ENCODE peak calls at places on chromosome 1, in six cellular contexts. M, D, J, I, B and A are unnamed samples.

GRCh38 chr1:157163273-157164127 is 25.3 kb upstream of the ETV3 start:
- DNase-seq in M (peak; percentile 70), D (peak; percentile 45), J (peak; percentile 68), I (peak; percentile 72), B (peak; percentile 47), A (peak; percentile 90)

GRCh38 chr1:239179001-239179400 is 207.4 kb upstream of the CHRM3 start:
- DNase-seq in M (no peak), D (no peak), J (no peak), I (peak; percentile 53), B (no peak), A (no peak)

GRCh38 chr1:180234369-180235076 is 4.5 kb downstream of the LHX4 start:
- DNase-seq in M (no peak), D (no peak), J (peak; percentile 45), I (peak; percentile 84), B (no peak), A (no peak)

GRCh38 chr1:33349081-33349759 is 28.3 kb upstream of the A3GALT2 start:
- DNase-seq in M (no peak), D (no peak), J (peak; percentile 80), I (peak; percentile 40), B (no peak), A (no peak)

GRCh38 chr1:165637427-165637826 is 6.4 kb downstream of the MGST3 start:
- DNase-seq in M (no peak), D (no peak), J (no peak), I (peak; percentile 80), B (no peak), A (no peak)

GRCh38 chr1:178918955-178919354 is 48.1 kb upstream of the ANGPTL1 start:
- DNase-seq in M (no peak), D (no peak), J (no peak), I (no peak), B (no peak), A (no peak)

GRCh38 chr1:38530957-38531356 is 328.6 kb downstream of the RRAGC start:
- DNase-seq in M (no peak), D (no peak), J (no peak), I (no peak), B (no peak), A (no peak)

GRCh38 chr1:98323396-98323795 is 338.1 kb upstream of the SNX7 start:
- DNase-seq in M (no peak), D (no peak), J (no peak), I (peak; percentile 29), B (peak; percentile 74), A (no peak)

GRCh38 chr1:226651041-226651731 is 87.9 kb downstream of the ITPKB start:
- DNase-seq in M (no peak), D (no peak), J (peak; percentile 34), I (no peak), B (no peak), A (no peak)

GRCh38 chr1:104933846-104934245 is 1184.1 kb downstream of the AMY1C start:
- DNase-seq in M (no peak), D (no peak), J (peak; percentile 38), I (no peak), B (no peak), A (no peak)
- H3K4me3 ChIP-seq in M (no peak overlapping the region), D (no peak overlapping the region), J (no peak overlapping the region), I (no peak overlapping the region), B (no peak overlapping the region), A (no peak overlapping the region)

GRCh38 chr1:233114159-233114558 is 163.7 kb downstream of the NTPCR start:
- DNase-seq in M (no peak), D (no peak), J (no peak), I (no peak), B (peak; percentile 42), A (no peak)
- H3K27ac ChIP-seq in M (peak overlapping the region; percentile 15), D (peak overlapping the region; percentile 79), J (peak overlapping the region; percentile 76), I (no peak overlapping the region), B (peak overlapping the region; percentile 99), A (peak overlapping the region; percentile 75)

DNA sequence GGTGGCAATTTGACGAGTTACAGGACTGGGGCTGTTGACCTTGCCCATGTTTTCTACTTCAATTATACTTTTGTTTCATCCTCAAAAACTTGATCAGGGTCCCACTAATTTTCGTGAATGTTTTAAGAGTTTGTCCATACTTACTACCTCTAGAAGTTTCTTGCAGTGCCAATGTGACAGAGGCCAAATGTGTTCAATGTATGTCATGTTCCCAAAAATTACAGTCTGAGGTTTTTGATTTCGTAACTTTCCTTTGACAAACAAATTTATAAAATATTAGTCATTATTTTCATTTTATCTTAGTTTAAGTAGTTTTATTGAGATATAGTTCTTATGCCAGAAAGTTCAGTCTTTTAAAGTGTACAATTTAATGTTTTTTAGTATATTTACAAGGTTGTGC is 15.3 kb downstream of the VPS13D start:
- DNase-seq in M (no peak), D (no peak), J (no peak), I (no peak), B (no peak), A (no peak)
- H3K36me3 ChIP-seq in M (peaks cover 41% of the 10 kb centered on the region), D (peaks cover 89% of the 10 kb centered on the region), J (peaks cover 99% of the 10 kb centered on the region), I (peaks cover 31% of the 10 kb centered on the region), B (peaks cover 14% of the 10 kb centered on the region), A (peaks cover 6% of the 10 kb centered on the region)

DNA sequence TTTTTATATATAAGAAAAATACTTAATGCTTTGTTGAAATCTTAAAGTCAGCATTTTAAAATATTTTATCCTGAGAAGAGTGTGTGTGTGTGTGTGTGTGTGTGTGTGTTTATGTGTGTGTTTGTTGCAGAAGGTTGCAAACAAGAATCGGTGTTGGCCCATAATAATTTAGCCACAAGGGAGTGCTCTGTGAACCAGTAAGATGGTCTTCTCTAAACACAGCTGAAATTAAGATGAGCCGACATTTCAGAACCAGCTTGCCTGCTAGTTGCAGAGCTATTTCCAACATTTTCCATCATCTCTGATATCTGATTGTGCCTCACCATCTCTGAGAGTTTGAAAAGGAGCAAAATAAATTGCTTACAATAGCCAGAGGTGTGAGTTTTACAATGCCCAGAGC is 158.8 kb upstream of the SGIP1 start:
- DNase-seq in M (no peak), D (no peak), J (no peak), I (no peak), B (no peak), A (no peak)
- H3K4me3 ChIP-seq in M (no peak overlapping the region), D (no peak overlapping the region), J (no peak overlapping the region), I (no peak overlapping the region), B (no peak overlapping the region), A (no peak overlapping the region)